ENCODE peak calls at places on chromosomes 7 and 10, in nine cellular contexts. One of them, this sample, is unnamed.

GRCh38 chr10:37289833-37290464 is 164.6 kb downstream of the ANKRD30A start:
- DNase-seq in GM10248: no peak
- DNase-seq in body of pancreas: no peak
- DNase-seq in upper lobe of right lung: no peak
- DNase-seq in fibroblast of the aortic adventitia: no peak
- DNase-seq in omental fat pad: no peak
- DNase-seq in prostate gland: no peak
- DNase-seq in cardiac fibroblast: peak
- DNase-seq in hepatocyte: no peak
- DNase-seq in this sample: no peak

GRCh38 chr7:50449881-50450690 is at the start of gene FIGNL1:
- DNase-seq in upper lobe of right lung: peak
- DNase-seq in fibroblast of the aortic adventitia: peak
- DNase-seq in hepatocyte: peak
- DNase-seq in GM10248: peak
- DNase-seq in prostate gland: peak
- DNase-seq in omental fat pad: no peak
- DNase-seq in cardiac fibroblast: peak
- DNase-seq in body of pancreas: peak
- DNase-seq in this sample: peak

GRCh38 chr10:964321-964987 is 23.8 kb upstream of the GTPBP4 start:
- DNase-seq in prostate gland: no peak
- DNase-seq in hepatocyte: no peak
- DNase-seq in omental fat pad: no peak
- DNase-seq in body of pancreas: no peak
- DNase-seq in GM10248: no peak
- DNase-seq in cardiac fibroblast: no peak
- DNase-seq in upper lobe of right lung: peak
- DNase-seq in fibroblast of the aortic adventitia: peak
- DNase-seq in this sample: no peak

GRCh38 chr7:95608344-95609173 is 12.2 kb upstream of the PDK4 start:
- DNase-seq in GM10248: peak
- DNase-seq in hepatocyte: peak
- DNase-seq in prostate gland: peak
- DNase-seq in upper lobe of right lung: peak
- DNase-seq in cardiac fibroblast: peak
- DNase-seq in omental fat pad: peak
- DNase-seq in body of pancreas: peak
- DNase-seq in fibroblast of the aortic adventitia: peak
- DNase-seq in this sample: peak

GRCh38 chr10:24496066-24496465 is 227.6 kb downstream of the ARHGAP21 start:
- DNase-seq in omental fat pad: no peak
- DNase-seq in upper lobe of right lung: no peak
- DNase-seq in fibroblast of the aortic adventitia: no peak
- DNase-seq in GM10248: no peak
- DNase-seq in body of pancreas: no peak
- DNase-seq in hepatocyte: no peak
- DNase-seq in cardiac fibroblast: no peak
- DNase-seq in prostate gland: no peak
- DNase-seq in this sample: no peak

GRCh38 chr7:8063706-8064297 is 95.2 kb downstream of the GLCCI1 start:
- DNase-seq in cardiac fibroblast: peak
- DNase-seq in upper lobe of right lung: no peak
- DNase-seq in hepatocyte: no peak
- DNase-seq in GM10248: no peak
- DNase-seq in fibroblast of the aortic adventitia: no peak
- DNase-seq in omental fat pad: no peak
- DNase-seq in body of pancreas: no peak
- DNase-seq in prostate gland: no peak
- DNase-seq in this sample: no peak

GRCh38 chr7:98022531-98022930 is 32.5 kb upstream of the OCM2 start:
- DNase-seq in body of pancreas: no peak
- DNase-seq in hepatocyte: no peak
- DNase-seq in cardiac fibroblast: no peak
- DNase-seq in fibroblast of the aortic adventitia: no peak
- DNase-seq in prostate gland: no peak
- DNase-seq in omental fat pad: no peak
- DNase-seq in GM10248: no peak
- DNase-seq in upper lobe of right lung: no peak
- DNase-seq in this sample: no peak

GRCh38 chr10:117740088-117740487 is 197.5 kb downstream of the EMX2 start:
- DNase-seq in GM10248: no peak
- DNase-seq in prostate gland: no peak
- DNase-seq in upper lobe of right lung: no peak
- DNase-seq in hepatocyte: no peak
- DNase-seq in cardiac fibroblast: no peak
- DNase-seq in body of pancreas: no peak
- DNase-seq in omental fat pad: no peak
- DNase-seq in fibroblast of the aortic adventitia: no peak
- DNase-seq in this sample: no peak

GRCh38 chr10:79053081-79053434 is 15.7 kb upstream of the ZMIZ1 start:
- DNase-seq in prostate gland: no peak
- DNase-seq in hepatocyte: no peak
- DNase-seq in GM10248: no peak
- DNase-seq in upper lobe of right lung: no peak
- DNase-seq in cardiac fibroblast: no peak
- DNase-seq in fibroblast of the aortic adventitia: no peak
- DNase-seq in omental fat pad: no peak
- DNase-seq in body of pancreas: no peak
- DNase-seq in this sample: no peak

GRCh38 chr10:10804998-10805737 is 212.5 kb upstream of the CELF2 start:
- DNase-seq in fibroblast of the aortic adventitia: peak
- DNase-seq in cardiac fibroblast: peak
- DNase-seq in GM10248: no peak
- DNase-seq in body of pancreas: no peak
- DNase-seq in hepatocyte: peak
- DNase-seq in prostate gland: no peak
- DNase-seq in omental fat pad: no peak
- DNase-seq in upper lobe of right lung: no peak
- DNase-seq in this sample: no peak

GRCh38 chr10:100811752-100812750 is 66.7 kb downstream of the PAX2 start:
- DNase-seq in body of pancreas: no peak
- DNase-seq in omental fat pad: peak
- DNase-seq in hepatocyte: no peak
- DNase-seq in fibroblast of the aortic adventitia: no peak
- DNase-seq in prostate gland: no peak
- DNase-seq in GM10248: no peak
- DNase-seq in upper lobe of right lung: peak
- DNase-seq in cardiac fibroblast: no peak
- DNase-seq in this sample: no peak

GRCh38 chr10:103442031-103442461 is 10.1 kb downstream of the CALHM2 start:
- DNase-seq in cardiac fibroblast: peak
- DNase-seq in upper lobe of right lung: no peak
- DNase-seq in fibroblast of the aortic adventitia: peak
- DNase-seq in hepatocyte: peak
- DNase-seq in prostate gland: no peak
- DNase-seq in body of pancreas: no peak
- DNase-seq in GM10248: no peak
- DNase-seq in omental fat pad: no peak
- DNase-seq in this sample: no peak

GRCh38 chr10:90960355-90960814 is 39.5 kb upstream of the ANKRD1 start:
- DNase-seq in upper lobe of right lung: no peak
- DNase-seq in cardiac fibroblast: peak
- DNase-seq in body of pancreas: no peak
- DNase-seq in GM10248: peak
- DNase-seq in fibroblast of the aortic adventitia: peak
- DNase-seq in hepatocyte: peak
- DNase-seq in prostate gland: no peak
- DNase-seq in omental fat pad: no peak
- DNase-seq in this sample: peak

GRCh38 chr10:68052463-68052862 is 22.6 kb downstream of the HERC4 start:
- DNase-seq in body of pancreas: no peak
- DNase-seq in GM10248: no peak
- DNase-seq in prostate gland: no peak
- DNase-seq in fibroblast of the aortic adventitia: peak
- DNase-seq in omental fat pad: no peak
- DNase-seq in cardiac fibroblast: peak
- DNase-seq in upper lobe of right lung: no peak
- DNase-seq in hepatocyte: no peak
- DNase-seq in this sample: no peak

GRCh38 chr10:27663611-27664010 is 82.0 kb downstream of the MKX start:
- DNase-seq in body of pancreas: no peak
- DNase-seq in GM10248: no peak
- DNase-seq in fibroblast of the aortic adventitia: no peak
- DNase-seq in prostate gland: no peak
- DNase-seq in hepatocyte: no peak
- DNase-seq in omental fat pad: no peak
- DNase-seq in cardiac fibroblast: no peak
- DNase-seq in upper lobe of right lung: no peak
- DNase-seq in this sample: no peak

GRCh38 chr10:43905502-43906236 is 257.0 kb upstream of the ZNF32 start:
- DNase-seq in GM10248: no peak
- DNase-seq in body of pancreas: no peak
- DNase-seq in prostate gland: no peak
- DNase-seq in hepatocyte: no peak
- DNase-seq in upper lobe of right lung: no peak
- DNase-seq in omental fat pad: no peak
- DNase-seq in cardiac fibroblast: peak
- DNase-seq in fibroblast of the aortic adventitia: peak
- DNase-seq in this sample: no peak

DNA sequence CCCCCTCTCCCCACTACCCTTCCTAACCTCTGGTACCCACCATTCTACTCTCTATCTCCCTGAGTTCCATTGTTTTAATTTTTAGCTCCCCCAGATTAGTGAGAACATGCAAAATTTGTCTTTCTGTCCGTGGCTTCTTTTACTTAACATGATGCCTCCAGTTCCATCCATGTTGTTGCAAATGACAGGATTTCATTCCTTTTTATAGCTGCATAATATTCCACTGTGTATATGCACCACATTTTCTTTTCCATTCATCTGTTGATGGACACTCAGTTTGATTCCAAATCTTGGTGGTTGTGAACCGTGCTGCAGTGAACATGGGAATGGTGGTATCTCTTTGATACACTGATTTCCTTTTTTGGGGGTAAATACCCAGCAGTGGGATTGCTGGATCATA is 22.0 kb downstream of the DENND10 start:
- DNase-seq in fibroblast of the aortic adventitia: no peak
- DNase-seq in prostate gland: no peak
- DNase-seq in omental fat pad: no peak
- DNase-seq in body of pancreas: no peak
- DNase-seq in hepatocyte: no peak
- DNase-seq in GM10248: no peak
- DNase-seq in cardiac fibroblast: no peak
- DNase-seq in upper lobe of right lung: no peak
- DNase-seq in this sample: no peak
- TF ChIP-seq CTCF in fibroblast of the aortic adventitia: no peak
- TF ChIP-seq CTCF in prostate gland: no peak
- TF ChIP-seq CTCF in omental fat pad: no peak
- TF ChIP-seq CTCF in body of pancreas: no peak
- TF ChIP-seq CTCF in hepatocyte: no peak
- TF ChIP-seq CTCF in GM10248: no peak
- TF ChIP-seq CTCF in cardiac fibroblast: no peak
- TF ChIP-seq CTCF in upper lobe of right lung: no peak
- TF ChIP-seq CTCF in this sample: no peak

GRCh38 chr7:93873998-93874574 is 16.5 kb downstream of the TFPI2 start:
- DNase-seq in upper lobe of right lung: no peak
- DNase-seq in cardiac fibroblast: no peak
- DNase-seq in prostate gland: no peak
- DNase-seq in GM10248: no peak
- DNase-seq in hepatocyte: no peak
- DNase-seq in fibroblast of the aortic adventitia: peak
- DNase-seq in omental fat pad: no peak
- DNase-seq in body of pancreas: no peak
- DNase-seq in this sample: no peak
- TF ChIP-seq CTCF in upper lobe of right lung: no peak
- TF ChIP-seq CTCF in cardiac fibroblast: no peak
- TF ChIP-seq CTCF in prostate gland: no peak
- TF ChIP-seq CTCF in GM10248: no peak
- TF ChIP-seq CTCF in hepatocyte: no peak
- TF ChIP-seq CTCF in fibroblast of the aortic adventitia: no peak
- TF ChIP-seq CTCF in omental fat pad: no peak
- TF ChIP-seq CTCF in body of pancreas: no peak
- TF ChIP-seq CTCF in this sample: no peak

GRCh38 chr7:74627699-74628411 is 29.7 kb upstream of the GTF2I start:
- DNase-seq in body of pancreas: peak
- DNase-seq in upper lobe of right lung: peak
- DNase-seq in prostate gland: peak
- DNase-seq in omental fat pad: no peak
- DNase-seq in cardiac fibroblast: peak
- DNase-seq in fibroblast of the aortic adventitia: peak
- DNase-seq in hepatocyte: peak
- DNase-seq in GM10248: no peak
- DNase-seq in this sample: no peak

GRCh38 chr7:74623135-74623534 is 34.4 kb upstream of the GTF2I start:
- DNase-seq in hepatocyte: no peak
- DNase-seq in omental fat pad: no peak
- DNase-seq in upper lobe of right lung: no peak
- DNase-seq in GM10248: no peak
- DNase-seq in body of pancreas: no peak
- DNase-seq in fibroblast of the aortic adventitia: no peak
- DNase-seq in cardiac fibroblast: no peak
- DNase-seq in prostate gland: no peak
- DNase-seq in this sample: no peak

GRCh38 chr7:74622228-74622749 is 35.2 kb upstream of the GTF2I start:
- DNase-seq in fibroblast of the aortic adventitia: no peak
- DNase-seq in body of pancreas: no peak
- DNase-seq in upper lobe of right lung: no peak
- DNase-seq in GM10248: no peak
- DNase-seq in prostate gland: no peak
- DNase-seq in cardiac fibroblast: no peak
- DNase-seq in hepatocyte: no peak
- DNase-seq in omental fat pad: no peak
- DNase-seq in this sample: no peak

GRCh38 chr7:74625446-74625845 is 32.1 kb upstream of the GTF2I start:
- DNase-seq in omental fat pad: no peak
- DNase-seq in hepatocyte: peak
- DNase-seq in GM10248: no peak
- DNase-seq in body of pancreas: no peak
- DNase-seq in fibroblast of the aortic adventitia: peak
- DNase-seq in prostate gland: no peak
- DNase-seq in upper lobe of right lung: no peak
- DNase-seq in cardiac fibroblast: peak
- DNase-seq in this sample: no peak
- TF ChIP-seq CTCF in omental fat pad: no peak
- TF ChIP-seq CTCF in hepatocyte: peak
- TF ChIP-seq CTCF in GM10248: no peak
- TF ChIP-seq CTCF in body of pancreas: peak
- TF ChIP-seq CTCF in fibroblast of the aortic adventitia: peak
- TF ChIP-seq CTCF in prostate gland: no peak
- TF ChIP-seq CTCF in upper lobe of right lung: peak
- TF ChIP-seq CTCF in cardiac fibroblast: peak
- TF ChIP-seq CTCF in this sample: no peak

GRCh38 chr7:25314094-25314708 is 85.9 kb upstream of the NPVF start:
- DNase-seq in fibroblast of the aortic adventitia: no peak
- DNase-seq in GM10248: no peak
- DNase-seq in body of pancreas: peak
- DNase-seq in upper lobe of right lung: no peak
- DNase-seq in prostate gland: no peak
- DNase-seq in cardiac fibroblast: no peak
- DNase-seq in hepatocyte: peak
- DNase-seq in omental fat pad: no peak
- DNase-seq in this sample: no peak
- TF ChIP-seq CTCF in fibroblast of the aortic adventitia: no peak
- TF ChIP-seq CTCF in GM10248: no peak
- TF ChIP-seq CTCF in body of pancreas: peak
- TF ChIP-seq CTCF in upper lobe of right lung: no peak
- TF ChIP-seq CTCF in prostate gland: no peak
- TF ChIP-seq CTCF in cardiac fibroblast: no peak
- TF ChIP-seq CTCF in hepatocyte: no peak
- TF ChIP-seq CTCF in omental fat pad: no peak
- TF ChIP-seq CTCF in this sample: no peak

GRCh38 chr7:42138691-42139090 is 98.3 kb downstream of the GLI3 start:
- DNase-seq in body of pancreas: no peak
- DNase-seq in fibroblast of the aortic adventitia: no peak
- DNase-seq in omental fat pad: no peak
- DNase-seq in hepatocyte: no peak
- DNase-seq in upper lobe of right lung: no peak
- DNase-seq in cardiac fibroblast: no peak
- DNase-seq in GM10248: no peak
- DNase-seq in prostate gland: no peak
- DNase-seq in this sample: no peak
- TF ChIP-seq CTCF in body of pancreas: no peak
- TF ChIP-seq CTCF in fibroblast of the aortic adventitia: no peak
- TF ChIP-seq CTCF in omental fat pad: no peak
- TF ChIP-seq CTCF in hepatocyte: no peak
- TF ChIP-seq CTCF in upper lobe of right lung: no peak
- TF ChIP-seq CTCF in cardiac fibroblast: no peak
- TF ChIP-seq CTCF in GM10248: no peak
- TF ChIP-seq CTCF in prostate gland: no peak
- TF ChIP-seq CTCF in this sample: no peak

This sample was measured in GM20000.